ENCODE peak calls at places on chromosomes 2 and 18, in nine cellular contexts. R is keratinocyte, Z is tibial nerve, V is BE2C, Q is epithelial cell of esophagus, O is AG09309, C is choroid plexus epithelial cell, T is GM23338, D is fibroblast of pulmonary artery. P is an unnamed sample.

GRCh38 chr2:222311321-222311977 is 12.7 kb upstream of the PAX3 start:
- DNase-seq in Q (no peak), Z (no peak), V (no peak), D (no peak), T (peak; percentile 80), O (no peak), R (no peak), C (peak; percentile 6), P (no peak)

GRCh38 chr2:136801628-136802027 is 36.3 kb downstream of the THSD7B start:
- DNase-seq in V (no peak), Q (no peak), R (no peak), Z (no peak), D (no peak), T (no peak), C (no peak), O (no peak), P (no peak)

GRCh38 chr2:143759455-143759854 is 630.2 kb downstream of the ARHGAP15 start:
- DNase-seq in O (no peak), V (no peak), T (peak; percentile 88), Z (no peak), D (no peak), R (no peak), Q (no peak), C (no peak), P (no peak)

GRCh38 chr2:7034313-7034712 is 117.1 kb downstream of the RNF144A start:
- DNase-seq in O (no peak), C (peak; percentile 43), V (peak; percentile 51), R (no peak), D (peak; percentile 25), T (peak; percentile 49), Z (no peak), Q (no peak), P (no peak)

GRCh38 chr18:41875094-41875780 is 79.8 kb upstream of the PIK3C3 start:
- DNase-seq in R (peak; percentile 23), D (peak; percentile 59), T (no peak), C (peak; percentile 76), Z (no peak), Q (peak; percentile 71), O (no peak), V (no peak), P (peak; percentile 66)

GRCh38 chr2:203623104-203623503 is 83.3 kb upstream of the CD28 start:
- DNase-seq in D (peak; percentile 95), Z (no peak), V (no peak), C (peak; percentile 95), T (no peak), Q (peak; percentile 95), R (no peak), O (peak; percentile 96), P (peak; percentile 98)

GRCh38 chr2:64469261-64469660 is 15.3 kb downstream of the LGALSL start:
- DNase-seq in T (no peak), D (no peak), C (no peak), Z (no peak), V (no peak), O (no peak), R (no peak), Q (no peak), P (no peak)

GRCh38 chr2:150872919-150873772 is 385.7 kb upstream of the RND3 start:
- DNase-seq in O (peak; percentile 24), Q (no peak), R (no peak), D (peak; percentile 23), T (peak; percentile 67), C (peak; percentile 35), V (peak; percentile 11), Z (no peak), P (peak; percentile 98)

GRCh38 chr2:19592197-19592596 is 233.8 kb upstream of the OSR1 start:
- DNase-seq in R (no peak), T (no peak), Z (no peak), Q (no peak), O (no peak), V (no peak), D (no peak), C (no peak), P (no peak)

GRCh38 chr2:127640082-127641072 is 5.6 kb upstream of the GPR17 start:
- DNase-seq in T (peak; percentile 65), V (peak; percentile 71), C (no peak), Z (no peak), O (no peak), D (no peak), Q (no peak), R (no peak), P (no peak)
- TF ChIP-seq CTCF in T (peak; percentile 84), V (peak; percentile 36), C (peak; percentile 37), Z (no peak), O (no peak), D (no peak), Q (no peak), R (peak; percentile 48), P (peak; percentile 28)

GRCh38 chr2:62099050-62099449 is 96.9 kb upstream of the B3GNT2 start:
- DNase-seq in T (no peak), R (no peak), Z (no peak), V (no peak), D (no peak), O (no peak), Q (no peak), C (no peak), P (no peak)
- H3K4me3 ChIP-seq in T (no peak overlapping the region), R (no peak overlapping the region), Z (no peak overlapping the region), V (no peak overlapping the region), D (no peak overlapping the region), O (no peak overlapping the region), Q (no peak overlapping the region), C (no peak overlapping the region), P (no peak overlapping the region)

GRCh38 chr2:121595012-121595891 is 54.0 kb downstream of the CLASP1 start:
- DNase-seq in Z (no peak), V (no peak), Q (peak; percentile 28), T (no peak), R (no peak), D (no peak), C (no peak), O (no peak), P (no peak)

GRCh38 chr2:121599963-121600651 is 49.2 kb downstream of the CLASP1 start:
- DNase-seq in D (no peak), R (no peak), Q (no peak), C (no peak), T (no peak), Z (no peak), O (no peak), V (no peak), P (no peak)

GRCh38 chr2:121598087-121598486 is 51.2 kb downstream of the CLASP1 start:
- DNase-seq in Q (peak; percentile 61), T (no peak), R (no peak), C (no peak), D (no peak), V (no peak), O (no peak), Z (no peak), P (no peak)

GRCh38 chr2:121591199-121591598 is 58.1 kb downstream of the CLASP1 start:
- DNase-seq in O (no peak), R (no peak), Q (no peak), T (no peak), Z (no peak), D (no peak), V (no peak), C (no peak), P (no peak)

DNA sequence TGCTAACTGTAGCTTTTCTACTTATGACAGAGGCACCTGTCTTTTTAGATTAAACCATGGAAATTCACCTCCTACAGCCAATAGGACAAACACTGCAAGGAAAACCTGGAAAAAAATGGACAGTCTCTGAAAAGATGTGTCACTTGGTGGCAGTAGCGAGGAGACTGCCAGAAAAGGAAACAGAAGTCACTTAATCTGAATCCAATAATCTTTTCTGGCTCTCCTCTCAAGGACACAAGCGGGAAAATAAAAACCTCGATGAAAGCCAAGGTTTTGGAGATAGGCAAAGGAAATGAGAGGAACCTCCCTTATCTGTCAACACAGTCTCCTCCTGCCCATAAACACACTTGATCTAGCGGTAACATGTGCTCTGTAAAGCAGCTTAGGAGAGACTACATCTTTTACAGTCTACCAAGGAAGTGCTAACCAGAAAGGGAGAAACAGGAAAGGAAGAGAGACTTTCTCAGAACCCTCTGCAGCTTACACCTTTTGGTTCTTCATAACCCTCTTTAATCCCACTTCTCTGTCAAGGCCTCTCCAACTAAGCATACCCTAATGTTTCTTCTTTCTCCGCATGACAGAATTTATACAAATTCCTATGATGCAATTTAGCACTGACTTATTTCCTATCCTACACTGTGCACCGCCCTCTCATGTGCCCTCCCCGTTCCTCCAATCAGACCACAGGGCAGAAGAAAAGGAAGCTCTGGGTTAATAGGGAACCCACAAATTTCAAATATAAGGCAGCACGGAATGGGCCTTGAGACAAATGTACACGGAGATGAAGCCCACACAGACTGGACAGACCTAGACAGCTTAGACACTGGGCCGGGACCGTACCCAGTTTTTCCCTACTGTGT is 52.8 kb downstream of the CLASP1 start:
- DNase-seq in V (peak; percentile 22), D (peak; percentile 66), R (no peak), Q (peak; percentile 49), O (peak; percentile 5), T (peak; percentile 60), Z (no peak), C (peak; percentile 75), P (peak; percentile 64)
- TF ChIP-seq CTCF in V (peak; percentile 63), D (peak; percentile 59), R (peak; percentile 45), Q (peak; percentile 58), O (peak; percentile 56), T (peak; percentile 61), Z (peak; percentile 28), C (peak; percentile 59), P (peak; percentile 57)

GRCh38 chr18:23887493-23887892 is 127.1 kb upstream of the TTC39C start:
- DNase-seq in R (no peak), Z (no peak), Q (no peak), D (peak; percentile 56), C (peak; percentile 4), V (peak; percentile 32), O (no peak), T (no peak), P (peak; percentile 28)
- H3K4me3 ChIP-seq in R (no peak overlapping the region), Z (no peak overlapping the region), Q (no peak overlapping the region), D (no peak overlapping the region), C (no peak overlapping the region), V (no peak overlapping the region), O (no peak overlapping the region), T (no peak overlapping the region), P (no peak overlapping the region)

DNA sequence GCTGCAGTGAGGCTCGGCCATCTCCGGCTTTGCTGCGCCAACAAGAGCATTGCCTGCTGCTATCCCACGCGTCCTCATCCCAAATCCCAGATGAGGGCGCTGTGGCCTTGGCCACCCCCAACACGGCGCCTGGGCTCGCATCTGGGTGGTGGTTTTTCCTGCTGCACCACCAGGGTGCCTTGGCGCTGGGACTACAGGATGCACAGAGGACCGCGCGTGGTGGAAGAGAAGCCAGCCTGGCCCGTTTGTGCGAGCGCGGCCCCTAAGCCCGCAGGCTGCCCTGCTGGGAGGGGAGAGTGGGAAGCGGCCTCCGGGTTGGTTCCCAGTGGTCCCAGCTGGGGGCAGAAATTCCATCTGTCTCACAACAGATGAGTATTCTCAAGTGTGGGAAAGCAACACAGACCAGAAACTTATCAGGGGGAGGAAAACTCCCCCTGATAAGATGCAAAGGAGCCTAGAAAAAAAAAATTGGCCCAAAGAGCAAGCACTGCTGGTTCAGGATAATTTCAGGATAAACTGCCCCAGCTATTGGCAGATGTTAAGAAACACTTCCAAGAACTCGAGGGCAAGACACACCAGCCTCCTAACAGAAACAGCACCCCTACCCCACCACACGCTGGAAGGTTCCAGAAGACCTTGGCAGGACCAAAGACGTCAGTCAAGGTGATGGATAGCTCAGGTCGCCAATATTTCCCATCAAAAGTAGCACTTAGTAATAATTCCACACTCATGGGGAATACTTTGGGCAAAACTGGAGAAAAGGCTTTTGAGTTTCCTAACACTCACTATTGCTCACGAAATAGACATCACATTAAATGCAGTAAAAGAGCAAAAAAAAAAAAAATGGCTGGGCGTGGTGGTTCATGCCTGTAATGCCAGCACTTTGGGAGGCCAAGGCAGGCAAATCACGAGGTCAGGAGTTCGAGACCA is 152.1 kb downstream of the PXDN start:
- DNase-seq in O (no peak), T (peak; percentile 93), C (peak; percentile 92), Q (peak; percentile 87), V (peak; percentile 79), R (no peak), Z (peak; percentile 55), D (peak; percentile 97), P (peak; percentile 96)
- TF ChIP-seq CTCF in O (peak; percentile 52), T (peak; percentile 97), C (peak; percentile 81), Q (peak; percentile 61), V (peak; percentile 68), R (no peak), Z (peak; percentile 61), D (peak; percentile 78), P (peak; percentile 88)